ENCODE peak calls at places on chromosomes 12 and 14, in nine cellular contexts. D is Karpas-422, M is hepatocyte, G is OCI-LY7, U is PC-3, R is HCT116, K is GM23338, S is GM23248, C is PC-9. P is an unnamed sample.

GRCh38 chr12:46944104-46944503 is 118.3 kb upstream of the SLC38A4 start:
- DNase-seq in M (peak; percentile 47), D (no peak), K (no peak), R (peak; percentile 37), U (peak; percentile 64), S (peak; percentile 85), C (no peak), G (no peak), P (peak; percentile 83)

GRCh38 chr12:53948650-53949593 is 5.8 kb upstream of the HOXC12 start:
- DNase-seq in M (no peak), G (no peak), U (peak; percentile 52), R (no peak), C (peak; percentile 40), K (no peak), D (no peak), S (no peak), P (no peak)

GRCh38 chr12:14906114-14906513 is 20.5 kb upstream of the MGP start:
- DNase-seq in G (no peak), S (no peak), D (no peak), C (no peak), R (no peak), K (no peak), M (no peak), U (no peak), P (no peak)

GRCh38 chr12:106078358-106079025 is 60.3 kb downstream of the NUAK1 start:
- DNase-seq in U (peak; percentile 69), K (no peak), D (no peak), R (no peak), M (no peak), C (no peak), G (no peak), S (peak; percentile 97), P (no peak)

GRCh38 chr12:116201908-116202307 is 75.6 kb downstream of the MED13L start:
- DNase-seq in G (no peak), K (no peak), R (no peak), S (peak; percentile 53), M (no peak), D (no peak), U (no peak), C (no peak), P (no peak)

GRCh38 chr12:74999474-74999873 is 210.2 kb downstream of the KCNC2 start:
- DNase-seq in G (no peak), D (peak; percentile 29), R (no peak), C (no peak), M (no peak), U (no peak), K (no peak), S (no peak), P (peak; percentile 51)

GRCh38 chr12:26880625-26881024 is 47.6 kb upstream of the ITPR2 start:
- DNase-seq in K (no peak), U (no peak), C (no peak), S (no peak), R (no peak), G (no peak), M (no peak), D (no peak), P (no peak)

GRCh38 chr14:33676135-33676566 is 274.7 kb downstream of the EGLN3 start:
- DNase-seq in C (no peak), G (no peak), K (peak; percentile 88), R (peak; percentile 16), D (peak; percentile 98), S (peak; percentile 66), M (peak; percentile 60), U (peak; percentile 78), P (peak; percentile 56)

GRCh38 chr12:29043069-29043468 is 106.0 kb upstream of the FAR2 start:
- DNase-seq in M (no peak), U (peak; percentile 96), S (peak; percentile 83), K (no peak), R (no peak), C (no peak), D (no peak), G (no peak), P (no peak)

GRCh38 chr14:32259368-32260013 is 56.4 kb upstream of the RNU6-8 start:
- DNase-seq in U (peak; percentile 87), S (peak; percentile 57), G (no peak), K (peak; percentile 34), M (peak; percentile 61), D (no peak), R (peak; percentile 56), C (peak; percentile 72), P (peak; percentile 83)

GRCh38 chr14:26204954-26205479 is 392.8 kb downstream of the NOVA1 start:
- DNase-seq in S (peak; percentile 40), G (no peak), U (no peak), R (no peak), K (peak; percentile 71), M (peak; percentile 33), D (no peak), C (no peak), P (no peak)

GRCh38 chr14:71588028-71588427 is 344.2 kb upstream of the RGS6 start:
- DNase-seq in M (peak; percentile 11), S (peak; percentile 80), D (no peak), K (no peak), R (no peak), G (no peak), C (no peak), U (no peak), P (no peak)

GRCh38 chr12:25313591-25313990 is 62.9 kb upstream of the KRAS start:
- DNase-seq in R (no peak), D (no peak), U (peak; percentile 7), M (no peak), K (no peak), C (no peak), S (peak; percentile 35), G (no peak), P (no peak)

GRCh38 chr12:96297504-96297903 is 102.7 kb downstream of the CDK17 start:
- DNase-seq in K (no peak), R (no peak), D (no peak), U (no peak), C (no peak), M (no peak), S (no peak), G (no peak), P (peak; percentile 23)

GRCh38 chr12:96294831-96295230 is 100.7 kb downstream of the ELK3 start:
- DNase-seq in U (peak; percentile 7), M (no peak), D (no peak), R (no peak), G (no peak), C (no peak), S (no peak), K (no peak), P (peak; percentile 46)

GRCh38 chr12:96295532-96296160 is 101.5 kb downstream of the ELK3 start:
- DNase-seq in U (no peak), D (no peak), R (no peak), G (peak; percentile 11), S (no peak), C (no peak), K (no peak), M (no peak), P (no peak)

GRCh38 chr12:96289067-96289466 is 94.9 kb downstream of the ELK3 start:
- DNase-seq in C (no peak), S (no peak), M (no peak), U (no peak), K (no peak), R (no peak), D (no peak), G (no peak), P (no peak)

GRCh38 chr12:96293093-96293492 is 98.9 kb downstream of the ELK3 start:
- DNase-seq in D (no peak), R (no peak), M (no peak), G (no peak), C (no peak), K (no peak), U (no peak), S (no peak), P (no peak)
- H3K4me3 ChIP-seq in D (no peak overlapping the region), R (no peak overlapping the region), M (no peak overlapping the region), G (no peak overlapping the region), C (no peak overlapping the region), K (no peak overlapping the region), U (no peak overlapping the region), S (no peak overlapping the region), P (no peak overlapping the region)

DNA sequence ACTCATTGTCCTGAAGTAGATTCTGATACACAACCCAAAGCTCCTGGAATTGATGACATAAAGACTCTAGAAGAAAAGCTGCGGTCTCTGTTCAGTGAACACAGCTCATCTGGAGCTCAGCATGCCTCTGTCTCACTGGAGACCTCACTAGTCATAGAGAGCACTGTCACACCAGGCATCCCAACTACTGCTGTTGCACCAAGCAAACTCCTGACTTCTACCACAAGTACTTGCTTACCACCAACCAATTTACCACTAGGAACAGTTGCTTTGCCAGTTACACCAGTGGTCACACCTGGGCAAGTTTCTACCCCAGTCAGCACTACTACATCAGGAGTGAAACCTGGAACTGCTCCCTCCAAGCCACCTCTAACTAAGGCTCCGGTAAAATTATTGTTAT is 63.8 kb downstream of the RAD52 start:
- DNase-seq in D (no peak), C (no peak), R (no peak), K (no peak), G (no peak), M (no peak), U (no peak), S (no peak), P (peak; percentile 48)
- H3K9me2 ChIP-seq in D (no peaks in the 10 kb centered on the region), C (no peaks in the 10 kb centered on the region), R (no peaks in the 10 kb centered on the region), K (no peaks in the 10 kb centered on the region), G (no peaks in the 10 kb centered on the region), M (no peaks in the 10 kb centered on the region), U (no peaks in the 10 kb centered on the region), S (no peaks in the 10 kb centered on the region), P (no peaks in the 10 kb centered on the region)

GRCh38 chr12:56723352-56723751 is 1.7 kb downstream of the NACA start:
- DNase-seq in D (no peak), M (no peak), K (no peak), R (no peak), S (no peak), U (no peak), G (no peak), C (no peak), P (no peak)
- H3K4me3 ChIP-seq in D (peak overlapping the region; percentile 93), M (peak overlapping the region; percentile 65), K (peak overlapping the region; percentile 93), R (peak overlapping the region; percentile 92), S (peak overlapping the region; percentile 95), U (peak overlapping the region; percentile 88), G (peak overlapping the region; percentile 93), C (peak overlapping the region; percentile 99), P (peak overlapping the region; percentile 91)

GRCh38 chr14:46951103-46951502 is 299.5 kb upstream of the RPL10L start:
- DNase-seq in D (no peak), M (no peak), K (peak; percentile 27), U (no peak), R (no peak), C (no peak), S (no peak), G (no peak), P (no peak)
- H3K9me2 ChIP-seq in D (no peaks in the 10 kb centered on the region), M (no peaks in the 10 kb centered on the region), K (no peaks in the 10 kb centered on the region), U (no peaks in the 10 kb centered on the region), R (no peaks in the 10 kb centered on the region), C (no peaks in the 10 kb centered on the region), S (no peaks in the 10 kb centered on the region), G (no peaks in the 10 kb centered on the region), P (no peaks in the 10 kb centered on the region)

GRCh38 chr14:104175041-104175440 is 36.7 kb downstream of the KIF26A start:
- DNase-seq in C (no peak), R (no peak), M (no peak), D (no peak), G (no peak), K (no peak), S (no peak), U (no peak), P (no peak)
- H3K4me3 ChIP-seq in C (no peak overlapping the region), R (no peak overlapping the region), M (no peak overlapping the region), D (no peak overlapping the region), G (no peak overlapping the region), K (no peak overlapping the region), S (no peak overlapping the region), U (no peak overlapping the region), P (no peak overlapping the region)

P was measured in MM.1S.